ENCODE peak calls at places on chromosome 21, in ten cellular contexts. E is NCI-H1694; T is stimulated activated CD8-positive, alpha-beta memory T cell treated with anti-CD3 and anti-CD28 coated beads, Interleukin-7, amount 100 ng/mL, for 24 hours; F is fibroblast of gingiva; C is ovary; H is neural crest cell; L is fibroblast of mammary gland; N is pons; B is H7; J is NCI-H226. Z is an unnamed sample.

GRCh38 chr21:43294194-43294902 is 125.5 kb downstream of the CRYAA start:
- DNase-seq in J (no peak), E (no peak), F (no peak), N (no peak), L (no peak), T (no peak), C (no peak), H (no peak), B (no peak), Z (no peak)

GRCh38 chr21:25901580-25901979 is 166.8 kb downstream of the GABPA start:
- DNase-seq in T (no peak), N (no peak), C (no peak), H (no peak), F (no peak), B (no peak), J (no peak), L (peak), E (no peak), Z (no peak)

GRCh38 chr21:39612233-39613028 is at the start of gene B3GALT5:
- DNase-seq in J (no peak), L (peak), B (peak), T (no peak), N (no peak), H (peak), E (no peak), C (no peak), F (no peak), Z (no peak)

GRCh38 chr21:32240708-32241433 is 38.0 kb downstream of the MIS18A start:
- DNase-seq in B (no peak), F (peak), T (no peak), H (no peak), N (no peak), J (no peak), C (no peak), E (no peak), L (no peak), Z (no peak)

GRCh38 chr21:32828908-32829307 is 57.4 kb upstream of the PAXBP1 start:
- DNase-seq in E (no peak), F (no peak), C (no peak), T (no peak), B (no peak), H (no peak), L (no peak), J (no peak), N (no peak), Z (no peak)

GRCh38 chr21:36297938-36298572 is 21.9 kb upstream of the MORC3 start:
- DNase-seq in B (no peak), C (no peak), J (no peak), N (peak), F (no peak), L (no peak), H (no peak), E (no peak), T (no peak), Z (no peak)

GRCh38 chr21:15051652-15052554 is 12.9 kb downstream of the NRIP1 start:
- DNase-seq in H (no peak), T (no peak), B (no peak), E (no peak), F (no peak), C (no peak), N (no peak), L (peak), J (peak), Z (no peak)

GRCh38 chr21:38809170-38809878 is 3.6 kb downstream of the ETS2 start:
- DNase-seq in C (no peak), E (no peak), T (no peak), N (peak), B (no peak), J (no peak), F (no peak), L (no peak), H (no peak), Z (no peak)

GRCh38 chr21:37578471-37579126 is 212.0 kb downstream of the DYRK1A start:
- DNase-seq in H (no peak), F (no peak), E (no peak), N (no peak), L (no peak), T (no peak), J (no peak), B (no peak), C (no peak), Z (no peak)

GRCh38 chr21:30831194-30831765 is 1.7 kb upstream of the KRTAP7-1 start:
- DNase-seq in T (no peak), F (no peak), C (no peak), E (peak), H (peak), J (no peak), B (peak), L (peak), N (no peak), Z (no peak)

Z was measured in AG04450.